ENCODE peak calls at places on chromosomes 12 and 14, in six cellular contexts. O, J, H, M, N and G are unnamed samples.

GRCh38 chr12:67666605-67667004 is 18.1 kb downstream of the DYRK2 start:
- DNase-seq in N (no peak), M (no peak), O (no peak), J (no peak), H (no peak), G (no peak)

GRCh38 chr14:102342238-102342637 is 20.5 kb downstream of the CINP start:
- DNase-seq in J (no peak), M (no peak), N (no peak), H (no peak), O (no peak), G (no peak)

GRCh38 chr14:29868000-29868399 is 59.6 kb downstream of the PRKD1 start:
- DNase-seq in O (no peak), H (no peak), J (no peak), M (peak), N (no peak), G (no peak)

GRCh38 chr14:49640540-49641417 is 5.7 kb upstream of the DNAAF2 start:
- DNase-seq in O (no peak), N (no peak), H (no peak), M (no peak), J (no peak), G (no peak)

GRCh38 chr12:91542048-91542447 is 359.4 kb upstream of the DCN start:
- DNase-seq in O (no peak), N (no peak), J (no peak), H (no peak), M (no peak), G (no peak)

GRCh38 chr14:67237591-67237990 is 3.6 kb upstream of the PALS1 start:
- DNase-seq in M (no peak), N (no peak), H (no peak), O (no peak), J (no peak), G (no peak)

GRCh38 chr12:70919597-70920035 is 922 bp downstream of the PTPRR start:
- DNase-seq in O (no peak), N (no peak), J (peak), M (peak), H (no peak), G (no peak)

GRCh38 chr12:21527451-21528180 is 1.5 kb downstream of the SPX start:
- DNase-seq in N (peak), H (no peak), O (no peak), M (peak), J (peak), G (no peak)

GRCh38 chr12:57058454-57058853 is 8.5 kb upstream of the MYO1A start:
- DNase-seq in J (no peak), H (no peak), N (no peak), O (no peak), M (no peak), G (no peak)

GRCh38 chr12:57066245-57066644 is 12.3 kb downstream of the NEMP1 start:
- DNase-seq in N (no peak), M (no peak), O (no peak), J (no peak), H (no peak), G (no peak)

GRCh38 chr12:57069522-57069921 is 9.1 kb downstream of the NEMP1 start:
- DNase-seq in N (no peak), J (peak), M (peak), H (peak), O (peak), G (peak)

DNA sequence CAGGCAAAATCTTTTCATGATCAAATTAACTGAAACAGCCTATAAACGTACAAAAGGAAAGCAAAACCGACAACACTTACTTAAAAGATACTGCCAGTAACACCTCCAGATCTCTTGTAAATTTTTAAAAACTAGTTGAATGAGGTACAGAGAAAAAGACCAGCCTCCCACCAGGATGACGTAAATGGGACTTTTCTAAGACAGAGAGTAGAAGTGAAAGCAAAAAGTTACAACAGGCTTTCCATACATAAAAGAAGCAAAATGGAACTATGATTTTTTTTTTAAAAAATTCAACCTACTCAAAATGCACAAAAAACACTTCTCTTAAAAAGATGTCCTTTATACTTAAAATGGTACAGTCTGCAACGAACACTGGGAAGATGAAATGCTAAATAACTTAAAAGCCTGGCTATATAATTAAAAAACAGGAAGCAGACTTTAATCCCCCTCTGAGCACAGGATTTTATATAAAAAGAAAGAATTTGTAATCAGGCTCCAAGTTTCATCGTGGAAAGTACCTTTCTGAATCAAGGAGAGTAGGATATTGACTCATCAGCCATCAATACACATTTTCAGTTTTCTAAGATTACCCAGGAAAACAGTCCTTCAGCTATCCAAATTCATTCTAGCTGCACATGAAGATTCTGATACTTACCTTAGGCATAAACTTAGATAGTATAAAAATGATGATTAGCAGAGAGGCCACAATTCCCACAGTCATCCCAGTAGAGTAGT is 14.2 kb upstream of the MYO1A start:
- DNase-seq in N (peak), H (no peak), M (no peak), J (no peak), O (no peak), G (no peak)
- H3K4me3 ChIP-seq in N (peak), H (no peak), M (no peak), J (no peak), O (no peak), G (no peak)

GRCh38 chr12:124772467-124773170 is 91.0 kb downstream of the SCARB1 start:
- DNase-seq in M (no peak), J (no peak), O (no peak), H (no peak), N (no peak), G (no peak)
- H3K4me3 ChIP-seq in M (no peak), J (no peak), O (no peak), H (no peak), N (no peak), G (no peak)

GRCh38 chr14:54483073-54483745 is 5.6 kb downstream of the GMFB start:
- DNase-seq in N (peak), H (no peak), M (no peak), O (no peak), J (no peak), G (no peak)
- H3K4me3 ChIP-seq in N (peak), H (no peak), M (no peak), O (no peak), J (no peak), G (no peak)

GRCh38 chr14:104135904-104136471 is 2.4 kb upstream of the KIF26A start:
- DNase-seq in M (no peak), N (no peak), O (no peak), J (peak), H (no peak), G (no peak)

GRCh38 chr14:104135121-104135903 is 3.1 kb upstream of the KIF26A start:
- DNase-seq in O (no peak), H (no peak), N (no peak), J (peak), M (peak), G (no peak)

GRCh38 chr14:104138098-104138890 is at the start of gene KIF26A:
- DNase-seq in M (no peak), O (no peak), H (no peak), N (no peak), J (peak), G (no peak)

GRCh38 chr14:104137297-104138097 is 890 bp upstream of the KIF26A start:
- DNase-seq in H (no peak), M (peak), N (peak), O (no peak), J (peak), G (no peak)

DNA sequence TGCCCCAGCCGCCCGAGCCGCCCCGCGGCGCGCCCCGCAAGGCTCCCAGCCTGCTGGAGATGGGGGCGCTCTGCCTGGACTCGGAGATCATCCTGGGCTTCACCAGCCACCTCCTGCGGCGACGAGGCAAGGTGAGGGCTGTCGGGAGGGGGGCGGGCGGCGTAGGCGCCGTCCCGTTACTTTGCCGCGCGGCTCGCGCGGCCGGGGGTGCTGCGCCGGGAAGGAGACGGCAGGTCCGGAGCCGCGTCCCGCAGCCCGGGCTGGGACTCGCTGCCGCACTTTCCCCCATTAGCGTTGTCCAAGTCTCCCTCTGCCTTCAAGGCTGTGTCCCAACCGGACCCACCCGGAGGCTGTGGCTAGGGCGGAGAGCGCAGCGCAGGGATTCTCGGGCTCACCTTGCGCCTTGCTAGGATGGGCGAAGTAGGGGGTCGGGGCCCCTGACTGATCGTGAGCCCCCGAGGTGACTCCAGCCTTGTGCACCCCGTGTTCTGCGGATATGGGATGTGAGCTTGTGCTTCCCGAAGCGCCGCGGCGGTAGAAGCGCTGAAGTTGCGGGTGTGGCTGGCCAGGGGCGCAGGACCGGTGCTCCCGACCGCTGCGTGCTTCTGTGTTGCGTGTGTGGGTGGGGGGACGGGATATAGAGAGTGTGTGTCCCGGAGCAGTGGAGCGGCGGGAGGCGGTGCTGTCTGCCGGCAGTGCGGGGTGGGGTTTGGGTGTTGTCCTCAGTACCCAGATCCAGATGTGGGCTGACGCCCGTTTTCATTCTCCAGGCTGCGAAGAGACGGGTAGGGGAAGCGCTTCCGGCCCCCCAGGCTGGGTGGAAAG is 1.7 kb upstream of the KIF26A start:
- DNase-seq in N (no peak), H (no peak), J (peak), M (no peak), O (no peak), G (no peak)
- H3K4me3 ChIP-seq in N (no peak), H (peak), J (peak), M (no peak), O (no peak), G (no peak)

DNA sequence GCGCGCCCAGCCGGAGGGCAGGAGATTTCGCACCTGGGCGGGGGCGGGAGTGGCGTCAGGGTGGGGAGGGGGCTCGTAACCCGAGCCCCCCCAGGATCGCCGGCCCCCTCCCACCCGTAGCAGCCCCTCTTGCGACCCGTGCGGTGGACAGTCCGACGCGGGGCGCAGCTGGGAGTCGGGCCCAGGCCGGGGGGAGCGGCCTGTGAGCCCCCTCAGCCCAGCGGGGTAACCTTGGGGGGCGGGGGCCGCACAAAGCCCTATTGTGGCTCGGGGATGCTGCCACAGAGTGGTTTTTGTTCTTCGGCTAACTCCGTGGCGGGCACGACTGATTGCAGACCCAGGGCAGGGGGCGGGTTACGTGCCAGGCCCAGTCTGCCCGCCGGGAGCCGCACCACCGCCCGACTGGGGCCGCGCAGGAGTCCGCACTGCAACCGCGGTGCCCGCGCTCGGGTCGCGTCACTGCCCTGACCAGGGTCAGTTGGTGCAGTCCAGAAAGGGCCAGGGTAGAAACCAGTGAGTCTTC is 4.2 kb upstream of the AAAS start:
- DNase-seq in O (no peak), H (no peak), N (peak), J (peak), M (no peak), G (no peak)
- H3K4me3 ChIP-seq in O (peak), H (peak), N (peak), J (peak), M (peak), G (peak)

GRCh38 chr12:53564941-53565340 is 57.7 kb upstream of the NPFF start:
- DNase-seq in M (no peak), H (no peak), J (no peak), O (no peak), N (no peak), G (no peak)

GRCh38 chr12:53571295-53571694 is 54.9 kb downstream of the ATF7 start:
- DNase-seq in M (no peak), J (no peak), N (no peak), O (no peak), H (no peak), G (no peak)

GRCh38 chr12:53569174-53569557 is 57.0 kb downstream of the ATF7 start:
- DNase-seq in N (no peak), H (no peak), M (peak), O (no peak), J (no peak), G (peak)

GRCh38 chr12:53568428-53569173 is 57.6 kb downstream of the ATF7 start:
- DNase-seq in J (no peak), O (no peak), H (no peak), N (no peak), M (no peak), G (no peak)

GRCh38 chr12:53567961-53568360 is 58.2 kb downstream of the ATF7 start:
- DNase-seq in N (no peak), M (no peak), J (no peak), O (peak), H (no peak), G (no peak)
- H3K4me3 ChIP-seq in N (no peak), M (no peak), J (no peak), O (no peak), H (no peak), G (no peak)

GRCh38 chr14:37596790-37597189 is 1.4 kb downstream of the TTC6 start:
- DNase-seq in O (no peak), J (no peak), N (no peak), M (no peak), H (no peak), G (no peak)

GRCh38 chr14:37599527-37600368 is 4.3 kb downstream of the TTC6 start:
- DNase-seq in O (no peak), J (no peak), H (no peak), N (no peak), M (no peak), G (no peak)

GRCh38 chr14:37597538-37598084 is 2.2 kb downstream of the TTC6 start:
- DNase-seq in J (no peak), N (no peak), M (no peak), H (no peak), O (no peak), G (no peak)

GRCh38 chr14:37598973-37599526 is 3.6 kb downstream of the TTC6 start:
- DNase-seq in O (no peak), J (no peak), M (no peak), N (no peak), H (no peak), G (no peak)

GRCh38 chr14:37598085-37598972 is 2.9 kb downstream of the TTC6 start:
- DNase-seq in J (no peak), M (no peak), H (no peak), O (no peak), N (no peak), G (no peak)
- H3K4me3 ChIP-seq in J (no peak), M (no peak), H (peak), O (no peak), N (no peak), G (no peak)

GRCh38 chr14:34018125-34018524 is 67.3 kb upstream of the EGLN3 start:
- DNase-seq in J (no peak), N (no peak), M (no peak), O (no peak), H (no peak), G (no peak)

GRCh38 chr14:34020014-34020413 is 69.1 kb upstream of the EGLN3 start:
- DNase-seq in J (no peak), N (no peak), M (no peak), H (no peak), O (no peak), G (no peak)

GRCh38 chr14:34021096-34021495 is 70.2 kb upstream of the EGLN3 start:
- DNase-seq in N (no peak), M (no peak), J (no peak), H (no peak), O (no peak), G (no peak)

GRCh38 chr14:34014936-34015335 is 64.1 kb upstream of the EGLN3 start:
- DNase-seq in M (no peak), H (no peak), N (no peak), O (no peak), J (no peak), G (no peak)

GRCh38 chr14:34018564-34019244 is 67.8 kb upstream of the EGLN3 start:
- DNase-seq in J (no peak), H (no peak), O (no peak), N (peak), M (peak), G (no peak)
- H3K4me3 ChIP-seq in J (peak), H (no peak), O (no peak), N (no peak), M (peak), G (no peak)

GRCh38 chr14:77782202-77782601 is 17.7 kb upstream of the ADCK1 start:
- DNase-seq in J (no peak), O (no peak), H (no peak), M (peak), N (no peak), G (no peak)
- H3K4me3 ChIP-seq in J (no peak), O (no peak), H (no peak), M (no peak), N (no peak), G (no peak)